ENCODE peak calls at places on chromosomes 2 and 18, in six cellular contexts. D is H9; O is dorsolateral prefrontal cortex; Z is fibroblast of lung; A is effector memory CD4-positive, alpha-beta T cell; T is heart left ventricle. C is an unnamed sample. For H3K27me3, the result is how much of the 10 kb centered on the place peaks cover.

GRCh38 chr18:69612242-69612641 is 211.6 kb downstream of the DOK6 start:
- DNase-seq in D (no peak), O (no peak), Z (no peak), A (no peak), T (no peak), C (no peak)

GRCh38 chr18:79738565-79739439 is 58.9 kb upstream of the KCNG2 start:
- DNase-seq in D (no peak), O (peak), Z (peak), A (no peak), T (no peak), C (no peak)

GRCh38 chr2:118477111-118477517 is 370.3 kb downstream of the EN1 start:
- DNase-seq in D (no peak), O (no peak), Z (no peak), A (no peak), T (no peak), C (no peak)

GRCh38 chr2:218383892-218384519 is 1.9 kb downstream of the SLC11A1 start:
- DNase-seq in D (no peak), O (no peak), Z (no peak), A (no peak), T (no peak), C (no peak)

GRCh38 chr2:206274434-206275273 is at the start of gene ZDBF2:
- DNase-seq in D (peak), O (peak), Z (peak), A (peak), T (peak), C (no peak)

GRCh38 chr18:46291149-46291548 is 187.0 kb downstream of the HAUS1 start:
- DNase-seq in D (peak), O (no peak), Z (no peak), A (no peak), T (no peak), C (no peak)

GRCh38 chr2:55093381-55093780 is 43.1 kb upstream of the RTN4 start:
- DNase-seq in D (no peak), O (no peak), Z (peak), A (no peak), T (no peak), C (no peak)

GRCh38 chr2:218569661-218570500 is 1.2 kb downstream of the CNOT9 start:
- DNase-seq in D (no peak), O (no peak), Z (peak), A (no peak), T (peak), C (no peak)

GRCh38 chr2:42100696-42101585 is 53.1 kb downstream of the PKDCC start:
- DNase-seq in D (peak), O (no peak), Z (peak), A (peak), T (peak), C (peak)

GRCh38 chr2:136013286-136013685 is 27.9 kb upstream of the DARS1 start:
- DNase-seq in D (no peak), O (no peak), Z (no peak), A (no peak), T (no peak), C (no peak)

GRCh38 chr18:25097119-25098114 is 254.5 kb downstream of the ZNF521 start:
- DNase-seq in D (no peak), O (no peak), Z (peak), A (no peak), T (no peak), C (no peak)

GRCh38 chr2:100065029-100065428 is 77.4 kb downstream of the AFF3 start:
- DNase-seq in D (no peak), O (no peak), Z (no peak), A (no peak), T (no peak), C (no peak)

GRCh38 chr2:227889336-227889735 is 17.9 kb downstream of the DAW1 start:
- DNase-seq in D (no peak), O (no peak), Z (no peak), A (no peak), T (no peak), C (no peak)

GRCh38 chr2:121479882-121480522 is 50.7 kb upstream of the RNU4ATAC start:
- DNase-seq in D (peak), O (no peak), Z (peak), A (no peak), T (no peak), C (no peak)

GRCh38 chr2:142857247-142858154 is 20.0 kb upstream of the KYNU start:
- DNase-seq in D (no peak), O (no peak), Z (peak), A (no peak), T (no peak), C (no peak)

GRCh38 chr2:127674241-127675209 is 805 bp downstream of the LIMS2 start:
- DNase-seq in D (peak), O (no peak), Z (no peak), A (no peak), T (peak), C (no peak)

GRCh38 chr2:179104736-179105135 is 54.8 kb upstream of the CCDC141 start:
- DNase-seq in D (no peak), O (no peak), Z (peak), A (no peak), T (no peak), C (no peak)

GRCh38 chr2:237432484-237433092 is 18.6 kb upstream of the COL6A3 start:
- DNase-seq in D (peak), O (no peak), Z (peak), A (peak), T (no peak), C (peak)

GRCh38 chr2:127619901-127620705 is 25.9 kb upstream of the GPR17 start:
- DNase-seq in D (peak), O (peak), Z (no peak), A (no peak), T (no peak), C (no peak)

GRCh38 chr2:98294711-98295110 is 51.5 kb upstream of the CNGA3 start:
- DNase-seq in D (no peak), O (no peak), Z (no peak), A (no peak), T (no peak), C (no peak)

DNA sequence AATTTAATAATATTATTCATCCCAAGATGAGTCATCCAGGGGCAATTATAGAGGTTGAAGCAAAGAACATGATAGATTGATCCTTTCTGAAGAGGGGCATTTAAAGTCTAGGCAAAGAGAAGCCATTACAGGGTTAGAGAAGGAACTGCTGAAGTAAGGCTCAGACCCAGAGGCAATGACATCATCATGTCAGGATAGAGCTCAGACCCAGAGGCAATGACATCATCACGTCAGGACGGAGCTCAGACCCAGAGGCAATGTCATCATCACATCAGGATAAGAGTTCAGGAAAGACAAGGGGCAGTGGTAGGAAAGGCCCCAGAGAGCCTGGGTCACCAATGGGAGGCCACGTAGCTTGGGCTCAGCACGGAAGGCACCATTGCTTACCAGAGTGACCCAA is 183.9 kb downstream of the TMEM18 start:
- DNase-seq in D (no peak), O (no peak), Z (no peak), A (no peak), T (no peak), C (no peak)
- H3K27me3 ChIP-seq in D (under half), O (under half), Z (under half), A (under half), T (under half), C (under half)

DNA sequence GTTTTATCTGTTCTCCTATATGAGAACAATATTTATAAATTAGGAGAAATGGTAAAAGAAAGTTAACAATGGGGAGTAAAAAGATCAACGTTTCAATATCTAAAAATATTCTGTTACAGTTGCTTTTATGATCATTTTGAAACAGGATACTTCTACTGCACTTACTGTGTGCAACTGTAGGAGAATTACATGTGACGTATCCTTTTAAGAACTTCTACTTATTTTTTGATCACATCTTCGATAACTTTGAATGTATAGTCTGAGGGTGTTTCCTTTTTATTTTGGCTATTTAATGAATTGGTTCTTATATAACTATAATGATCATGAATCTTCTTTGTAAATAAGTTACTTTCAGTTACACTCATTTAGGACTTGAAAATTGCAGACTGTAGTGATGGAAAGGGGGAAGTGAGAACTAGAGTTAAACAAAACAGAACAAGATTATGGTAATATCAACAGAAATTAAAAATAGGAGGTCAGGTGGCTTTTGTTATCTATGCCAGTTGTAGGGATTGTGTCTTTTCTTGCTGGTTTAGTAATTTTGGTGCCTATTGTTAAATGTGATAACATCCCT is 109.9 kb downstream of the MSTN start:
- DNase-seq in D (no peak), O (no peak), Z (no peak), A (no peak), T (no peak), C (no peak)
- H3K27me3 ChIP-seq in D (under half), O (under half), Z (under half), A (under half), T (under half), C (under half)

DNA sequence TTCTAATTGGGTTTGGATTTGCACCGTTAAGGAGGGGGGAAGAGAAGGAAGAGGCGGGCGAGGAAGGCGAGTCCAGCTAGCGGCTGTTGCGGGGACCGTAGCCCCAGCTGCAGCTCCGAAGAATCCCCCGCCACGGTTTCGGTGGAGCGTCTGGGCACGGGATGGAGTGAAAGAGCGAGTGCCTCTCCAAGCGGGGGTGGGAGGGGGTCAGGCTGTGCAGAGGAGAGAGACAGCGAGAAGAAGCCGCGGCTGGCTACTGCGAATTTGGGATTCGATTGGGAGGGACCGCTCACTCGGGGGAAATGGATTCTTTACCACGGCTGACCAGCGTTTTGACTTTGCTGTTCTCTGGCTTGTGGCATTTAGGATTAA is 248 bp downstream of the CNTNAP5 start:
- DNase-seq in D (no peak), O (no peak), Z (no peak), A (no peak), T (no peak), C (no peak)
- H3K27me3 ChIP-seq in D (under half), O (under half), Z (under half), A (under half), T (under half), C (under half)

GRCh38 chr18:3103576-3103975 is 90.6 kb upstream of the LPIN2 start:
- DNase-seq in D (no peak), O (no peak), Z (no peak), A (no peak), T (no peak), C (no peak)

GRCh38 chr18:3104190-3105054 is 91.5 kb upstream of the LPIN2 start:
- DNase-seq in D (no peak), O (no peak), Z (peak), A (no peak), T (no peak), C (no peak)

GRCh38 chr18:3110034-3110752 is 97.2 kb upstream of the LPIN2 start:
- DNase-seq in D (no peak), O (no peak), Z (no peak), A (no peak), T (no peak), C (no peak)

GRCh38 chr18:3111523-3112240 is 98.7 kb upstream of the LPIN2 start:
- DNase-seq in D (no peak), O (no peak), Z (no peak), A (no peak), T (no peak), C (no peak)

DNA sequence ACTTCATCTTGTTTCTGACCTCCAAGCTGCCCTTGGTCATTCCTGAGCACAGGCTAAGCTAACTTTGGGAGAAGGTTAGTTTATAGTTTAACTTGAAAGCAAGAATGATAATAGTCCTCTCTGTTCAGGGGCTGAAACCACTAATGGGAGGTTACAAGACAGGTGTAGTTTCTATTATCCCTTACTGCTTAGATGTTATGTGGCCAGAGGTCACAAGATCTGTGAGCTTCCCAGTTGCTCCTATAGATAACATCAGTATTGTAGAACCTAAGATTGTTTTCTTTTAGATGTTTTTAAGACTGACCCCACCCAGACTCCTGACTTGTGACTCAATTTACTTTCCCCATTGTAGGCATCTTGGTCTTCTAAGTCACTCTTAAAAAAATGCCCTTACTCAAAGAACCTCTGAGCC is 94.8 kb upstream of the LPIN2 start:
- DNase-seq in D (no peak), O (no peak), Z (no peak), A (no peak), T (no peak), C (no peak)
- H3K27me3 ChIP-seq in D (under half), O (under half), Z (under half), A (under half), T (under half), C (under half)

GRCh38 chr2:68561372-68561771 is 82.0 kb upstream of the PROKR1 start:
- DNase-seq in D (no peak), O (no peak), Z (no peak), A (no peak), T (no peak), C (no peak)
- H3K27me3 ChIP-seq in D (under half), O (under half), Z (under half), A (under half), T (under half), C (under half)

GRCh38 chr2:107363811-107364210 is 462.9 kb upstream of the RGPD4 start:
- DNase-seq in D (no peak), O (no peak), Z (no peak), A (no peak), T (no peak), C (no peak)
- H3K27me3 ChIP-seq in D (under half), O (under half), Z (under half), A (under half), T (under half), C (under half)

GRCh38 chr18:22189431-22189830 is 20.0 kb downstream of the GATA6 start:
- DNase-seq in D (no peak), O (no peak), Z (peak), A (no peak), T (no peak), C (no peak)

GRCh38 chr18:22188551-22189267 is 19.3 kb downstream of the GATA6 start:
- DNase-seq in D (no peak), O (no peak), Z (no peak), A (no peak), T (no peak), C (no peak)

GRCh38 chr18:22193466-22193865 is 24.1 kb downstream of the GATA6 start:
- DNase-seq in D (no peak), O (no peak), Z (no peak), A (no peak), T (no peak), C (no peak)

GRCh38 chr18:22191986-22192385 is 22.6 kb downstream of the GATA6 start:
- DNase-seq in D (no peak), O (no peak), Z (peak), A (no peak), T (no peak), C (no peak)

GRCh38 chr18:22191346-22191710 is 21.9 kb downstream of the GATA6 start:
- DNase-seq in D (no peak), O (no peak), Z (peak), A (no peak), T (no peak), C (no peak)
- H3K27me3 ChIP-seq in D (under half), O (under half), Z (under half), A (under half), T (under half), C (under half)

GRCh38 chr2:10007440-10007839 is 35.9 kb upstream of the KLF11 start:
- DNase-seq in D (no peak), O (no peak), Z (no peak), A (no peak), T (no peak), C (no peak)
- H3K27me3 ChIP-seq in D (under half), O (under half), Z (under half), A (under half), T (under half), C (under half)

C was measured in BJ.